ENCODE peak calls at places on chromosomes 2 and 18, in five cellular contexts. One of them, this sample, is unnamed.

GRCh38 chr2:128196026-128196822 is 105.2 kb downstream of the UGGT1 start:
- DNase-seq in PC-9: no peak
- DNase-seq in CD4-positive, CD25-positive, alpha-beta regulatory T cell: peak; percentile 30
- DNase-seq in IMR-90: peak; percentile 81
- DNase-seq in tibial artery: no peak
- DNase-seq in this sample: no peak

GRCh38 chr18:37654711-37655369 is 89.2 kb upstream of the CELF4 start:
- DNase-seq in PC-9: no peak
- DNase-seq in CD4-positive, CD25-positive, alpha-beta regulatory T cell: no peak
- DNase-seq in IMR-90: no peak
- DNase-seq in tibial artery: no peak
- DNase-seq in this sample: no peak

GRCh38 chr2:205524656-205525055 is 157.6 kb upstream of the NRP2 start:
- DNase-seq in PC-9: peak; percentile 57
- DNase-seq in CD4-positive, CD25-positive, alpha-beta regulatory T cell: no peak
- DNase-seq in IMR-90: no peak
- DNase-seq in tibial artery: no peak
- DNase-seq in this sample: no peak

GRCh38 chr2:167048829-167049228 is 160.5 kb downstream of the XIRP2 start:
- DNase-seq in PC-9: no peak
- DNase-seq in CD4-positive, CD25-positive, alpha-beta regulatory T cell: no peak
- DNase-seq in IMR-90: peak; percentile 1
- DNase-seq in tibial artery: no peak
- DNase-seq in this sample: no peak

GRCh38 chr2:119491776-119492525 is 32.3 kb downstream of the SCTR start:
- DNase-seq in PC-9: peak; percentile 77
- DNase-seq in CD4-positive, CD25-positive, alpha-beta regulatory T cell: no peak
- DNase-seq in IMR-90: peak; percentile 71
- DNase-seq in tibial artery: no peak
- DNase-seq in this sample: no peak

GRCh38 chr2:43776317-43776716 is 2.5 kb downstream of the DYNC2LI1 start:
- DNase-seq in PC-9: no peak
- DNase-seq in CD4-positive, CD25-positive, alpha-beta regulatory T cell: no peak
- DNase-seq in IMR-90: no peak
- DNase-seq in tibial artery: no peak
- DNase-seq in this sample: no peak

GRCh38 chr2:176507736-176508135 is 238.5 kb downstream of the MTX2 start:
- DNase-seq in PC-9: peak; percentile 10
- DNase-seq in CD4-positive, CD25-positive, alpha-beta regulatory T cell: no peak
- DNase-seq in IMR-90: no peak
- DNase-seq in tibial artery: no peak
- DNase-seq in this sample: no peak

GRCh38 chr18:2923464-2923863 is 76.7 kb downstream of the EMILIN2 start:
- DNase-seq in PC-9: no peak
- DNase-seq in CD4-positive, CD25-positive, alpha-beta regulatory T cell: no peak
- DNase-seq in IMR-90: peak; percentile 59
- DNase-seq in tibial artery: no peak
- DNase-seq in this sample: no peak

GRCh38 chr2:202375006-202375610 is 1.0 kb upstream of the BMPR2 start:
- DNase-seq in PC-9: peak; percentile 19
- DNase-seq in CD4-positive, CD25-positive, alpha-beta regulatory T cell: peak; percentile 35
- DNase-seq in IMR-90: peak; percentile 78
- DNase-seq in tibial artery: peak; percentile 52
- DNase-seq in this sample: peak; percentile 54

GRCh38 chr2:47429795-47430194 is 26.8 kb downstream of the MSH2 start:
- DNase-seq in PC-9: no peak
- DNase-seq in CD4-positive, CD25-positive, alpha-beta regulatory T cell: no peak
- DNase-seq in IMR-90: peak; percentile 62
- DNase-seq in tibial artery: no peak
- DNase-seq in this sample: no peak

GRCh38 chr18:66646622-66647021 is 42.7 kb upstream of the CDH19 start:
- DNase-seq in PC-9: no peak
- DNase-seq in CD4-positive, CD25-positive, alpha-beta regulatory T cell: no peak
- DNase-seq in IMR-90: no peak
- DNase-seq in tibial artery: no peak
- DNase-seq in this sample: no peak

GRCh38 chr2:191318729-191319078 is 73.5 kb downstream of the MYO1B start:
- DNase-seq in PC-9: peak; percentile 7
- DNase-seq in CD4-positive, CD25-positive, alpha-beta regulatory T cell: no peak
- DNase-seq in IMR-90: peak; percentile 85
- DNase-seq in tibial artery: no peak
- DNase-seq in this sample: no peak

GRCh38 chr2:217430916-217431576 is 571.2 kb upstream of the TNP1 start:
- DNase-seq in PC-9: no peak
- DNase-seq in CD4-positive, CD25-positive, alpha-beta regulatory T cell: no peak
- DNase-seq in IMR-90: peak; percentile 25
- DNase-seq in tibial artery: no peak
- DNase-seq in this sample: no peak

GRCh38 chr2:45982096-45982495 is 315.1 kb upstream of the EPAS1 start:
- DNase-seq in PC-9: no peak
- DNase-seq in CD4-positive, CD25-positive, alpha-beta regulatory T cell: no peak
- DNase-seq in IMR-90: no peak
- DNase-seq in tibial artery: no peak
- DNase-seq in this sample: no peak

GRCh38 chr2:96799623-96799935 is 16.5 kb upstream of the CNNM3 start:
- DNase-seq in PC-9: no peak
- DNase-seq in CD4-positive, CD25-positive, alpha-beta regulatory T cell: no peak
- DNase-seq in IMR-90: no peak
- DNase-seq in tibial artery: no peak
- DNase-seq in this sample: no peak

GRCh38 chr2:222969491-222969890 is 82.5 kb upstream of the KCNE4 start:
- DNase-seq in PC-9: no peak
- DNase-seq in CD4-positive, CD25-positive, alpha-beta regulatory T cell: no peak
- DNase-seq in IMR-90: peak; percentile 80
- DNase-seq in tibial artery: no peak
- DNase-seq in this sample: no peak

GRCh38 chr2:73077424-73077795 is 5.9 kb upstream of the SFXN5 start:
- DNase-seq in PC-9: no peak
- DNase-seq in CD4-positive, CD25-positive, alpha-beta regulatory T cell: no peak
- DNase-seq in IMR-90: no peak
- DNase-seq in tibial artery: no peak
- DNase-seq in this sample: no peak

GRCh38 chr2:27495840-27496356 is 741 bp upstream of the GCKR start:
- DNase-seq in PC-9: no peak
- DNase-seq in CD4-positive, CD25-positive, alpha-beta regulatory T cell: no peak
- DNase-seq in IMR-90: no peak
- DNase-seq in tibial artery: no peak
- DNase-seq in this sample: no peak

GRCh38 chr2:14626873-14627272 is 5.6 kb upstream of the LRATD1 start:
- DNase-seq in PC-9: peak; percentile 38
- DNase-seq in CD4-positive, CD25-positive, alpha-beta regulatory T cell: no peak
- DNase-seq in IMR-90: no peak
- DNase-seq in tibial artery: no peak
- DNase-seq in this sample: no peak

GRCh38 chr2:173580351-173580750 is 225.7 kb downstream of the CDCA7 start:
- DNase-seq in PC-9: no peak
- DNase-seq in CD4-positive, CD25-positive, alpha-beta regulatory T cell: no peak
- DNase-seq in IMR-90: no peak
- DNase-seq in tibial artery: no peak
- DNase-seq in this sample: no peak

GRCh38 chr2:134284119-134284670 is 30.3 kb downstream of the MGAT5 start:
- DNase-seq in PC-9: no peak
- DNase-seq in CD4-positive, CD25-positive, alpha-beta regulatory T cell: no peak
- DNase-seq in IMR-90: peak; percentile 55
- DNase-seq in tibial artery: no peak
- DNase-seq in this sample: no peak

GRCh38 chr18:79609841-79610281 is 69.7 kb upstream of the CTDP1 start:
- DNase-seq in PC-9: no peak
- DNase-seq in CD4-positive, CD25-positive, alpha-beta regulatory T cell: no peak
- DNase-seq in IMR-90: no peak
- DNase-seq in tibial artery: no peak
- DNase-seq in this sample: no peak

GRCh38 chr2:170715062-170715931 is at the start of gene SP5:
- DNase-seq in PC-9: peak; percentile 66
- DNase-seq in CD4-positive, CD25-positive, alpha-beta regulatory T cell: peak; percentile 59
- DNase-seq in IMR-90: peak; percentile 29
- DNase-seq in tibial artery: peak; percentile 51
- DNase-seq in this sample: peak; percentile 31

GRCh38 chr2:223469270-223470057 is 132.7 kb downstream of the SCG2 start:
- DNase-seq in PC-9: no peak
- DNase-seq in CD4-positive, CD25-positive, alpha-beta regulatory T cell: no peak
- DNase-seq in IMR-90: peak; percentile 87
- DNase-seq in tibial artery: peak; percentile 90
- DNase-seq in this sample: no peak

GRCh38 chr2:231394201-231395141 is 1.0 kb upstream of the B3GNT7 start:
- DNase-seq in PC-9: no peak
- DNase-seq in CD4-positive, CD25-positive, alpha-beta regulatory T cell: no peak
- DNase-seq in IMR-90: no peak
- DNase-seq in tibial artery: no peak
- DNase-seq in this sample: no peak

GRCh38 chr18:23244431-23244830 is 109.1 kb downstream of the CABLES1 start:
- DNase-seq in PC-9: no peak
- DNase-seq in CD4-positive, CD25-positive, alpha-beta regulatory T cell: no peak
- DNase-seq in IMR-90: no peak
- DNase-seq in tibial artery: no peak
- DNase-seq in this sample: no peak

GRCh38 chr2:40352321-40353099 is 99.4 kb downstream of the SLC8A1 start:
- DNase-seq in PC-9: no peak
- DNase-seq in CD4-positive, CD25-positive, alpha-beta regulatory T cell: no peak
- DNase-seq in IMR-90: peak; percentile 46
- DNase-seq in tibial artery: no peak
- DNase-seq in this sample: no peak

GRCh38 chr2:98913916-98914712 is 21.9 kb downstream of the CRACDL start:
- DNase-seq in PC-9: no peak
- DNase-seq in CD4-positive, CD25-positive, alpha-beta regulatory T cell: no peak
- DNase-seq in IMR-90: no peak
- DNase-seq in tibial artery: no peak
- DNase-seq in this sample: no peak

GRCh38 chr2:109284816-109285215 is 155.8 kb downstream of the SH3RF3 start:
- DNase-seq in PC-9: no peak
- DNase-seq in CD4-positive, CD25-positive, alpha-beta regulatory T cell: no peak
- DNase-seq in IMR-90: peak; percentile 79
- DNase-seq in tibial artery: no peak
- DNase-seq in this sample: no peak

GRCh38 chr2:238239552-238239871 is 326 bp downstream of the HES6 start:
- DNase-seq in PC-9: no peak
- DNase-seq in CD4-positive, CD25-positive, alpha-beta regulatory T cell: peak; percentile 37
- DNase-seq in IMR-90: no peak
- DNase-seq in tibial artery: no peak
- DNase-seq in this sample: no peak

GRCh38 chr2:102181919-102182635 is 4.7 kb upstream of the IL1RL2 start:
- DNase-seq in PC-9: no peak
- DNase-seq in CD4-positive, CD25-positive, alpha-beta regulatory T cell: peak; percentile 52
- DNase-seq in IMR-90: no peak
- DNase-seq in tibial artery: no peak
- DNase-seq in this sample: no peak

GRCh38 chr2:88545118-88545517 is 82.1 kb downstream of the EIF2AK3 start:
- DNase-seq in PC-9: no peak
- DNase-seq in CD4-positive, CD25-positive, alpha-beta regulatory T cell: no peak
- DNase-seq in IMR-90: peak; percentile 38
- DNase-seq in tibial artery: no peak
- DNase-seq in this sample: no peak

GRCh38 chr2:88554189-88554588 is 73.1 kb downstream of the EIF2AK3 start:
- DNase-seq in PC-9: peak; percentile 7
- DNase-seq in CD4-positive, CD25-positive, alpha-beta regulatory T cell: no peak
- DNase-seq in IMR-90: no peak
- DNase-seq in tibial artery: no peak
- DNase-seq in this sample: no peak

GRCh38 chr2:88549616-88550292 is 77.5 kb downstream of the EIF2AK3 start:
- DNase-seq in PC-9: no peak
- DNase-seq in CD4-positive, CD25-positive, alpha-beta regulatory T cell: no peak
- DNase-seq in IMR-90: no peak
- DNase-seq in tibial artery: no peak
- DNase-seq in this sample: no peak
- H3K4me3 ChIP-seq in PC-9: no peak overlapping the region
- H3K4me3 ChIP-seq in CD4-positive, CD25-positive, alpha-beta regulatory T cell: no peak overlapping the region
- H3K4me3 ChIP-seq in IMR-90: no peak overlapping the region
- H3K4me3 ChIP-seq in tibial artery: no peak overlapping the region
- H3K4me3 ChIP-seq in this sample: no peak overlapping the region

DNA sequence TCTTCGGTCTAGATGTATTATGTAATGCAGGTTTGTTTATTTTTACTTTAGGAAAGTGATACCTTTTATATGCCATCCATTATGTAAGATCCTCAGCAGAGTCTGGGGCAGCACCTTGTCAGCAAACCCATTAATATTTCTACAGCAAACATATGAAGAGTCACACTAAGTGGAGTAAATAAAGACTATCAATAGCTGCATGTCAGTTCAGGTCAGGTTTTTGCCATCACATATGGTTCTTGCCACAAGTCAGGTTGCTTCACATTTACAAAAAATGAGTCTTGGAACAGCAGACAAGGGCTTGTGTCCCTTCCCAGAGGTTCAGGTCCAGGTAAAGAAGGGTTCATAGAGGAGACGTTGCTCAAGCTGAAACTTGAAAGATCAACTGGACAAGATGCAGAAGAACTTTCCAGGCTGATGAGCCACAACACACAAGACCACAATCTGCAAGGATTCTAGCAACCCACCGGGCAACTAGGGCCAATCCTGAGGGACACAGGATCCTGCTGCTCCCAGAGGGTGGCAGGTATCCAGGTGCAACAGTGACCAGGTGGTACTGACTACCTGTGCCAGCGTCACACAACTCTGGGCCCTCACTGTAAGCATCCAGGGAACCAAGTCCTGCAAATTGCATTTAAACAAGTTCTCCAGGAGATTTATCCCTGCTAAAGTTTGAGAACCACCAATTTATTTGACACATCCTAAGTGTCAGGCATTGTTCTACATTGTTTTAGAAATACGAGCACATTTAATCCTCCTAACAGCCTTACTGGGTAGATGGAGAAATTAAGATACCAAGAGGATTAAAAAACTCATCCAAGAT is 215.8 kb downstream of the ALPK2 start:
- DNase-seq in PC-9: no peak
- DNase-seq in CD4-positive, CD25-positive, alpha-beta regulatory T cell: no peak
- DNase-seq in IMR-90: no peak
- DNase-seq in tibial artery: no peak
- DNase-seq in this sample: no peak
- H3K27ac ChIP-seq in PC-9: no peak overlapping the region
- H3K27ac ChIP-seq in CD4-positive, CD25-positive, alpha-beta regulatory T cell: no peak overlapping the region
- H3K27ac ChIP-seq in IMR-90: no peak overlapping the region
- H3K27ac ChIP-seq in tibial artery: no peak overlapping the region
- H3K27ac ChIP-seq in this sample: no peak overlapping the region

GRCh38 chr2:207408086-207408794 is 121.5 kb upstream of the CREB1 start:
- DNase-seq in PC-9: peak; percentile 8
- DNase-seq in CD4-positive, CD25-positive, alpha-beta regulatory T cell: no peak
- DNase-seq in IMR-90: no peak
- DNase-seq in tibial artery: no peak
- DNase-seq in this sample: no peak
- H3K4me3 ChIP-seq in PC-9: no peak overlapping the region
- H3K4me3 ChIP-seq in CD4-positive, CD25-positive, alpha-beta regulatory T cell: no peak overlapping the region
- H3K4me3 ChIP-seq in IMR-90: no peak overlapping the region
- H3K4me3 ChIP-seq in tibial artery: no peak overlapping the region
- H3K4me3 ChIP-seq in this sample: no peak overlapping the region

GRCh38 chr2:235270291-235270690 is 223.6 kb upstream of the AGAP1 start:
- DNase-seq in PC-9: no peak
- DNase-seq in CD4-positive, CD25-positive, alpha-beta regulatory T cell: no peak
- DNase-seq in IMR-90: no peak
- DNase-seq in tibial artery: no peak
- DNase-seq in this sample: no peak
- H3K27ac ChIP-seq in PC-9: no peak overlapping the region
- H3K27ac ChIP-seq in CD4-positive, CD25-positive, alpha-beta regulatory T cell: no peak overlapping the region
- H3K27ac ChIP-seq in IMR-90: no peak overlapping the region
- H3K27ac ChIP-seq in tibial artery: no peak overlapping the region
- H3K27ac ChIP-seq in this sample: no peak overlapping the region

This sample was measured in CD8-positive, alpha-beta memory T cell.